ENCODE peak calls at places on chromosome 19, in nine cellular contexts. One of them, this sample, is unnamed.

GRCh38 chr19:56309511-56310185 is 5.0 kb downstream of the ZSCAN5A start:
- ATAC-seq in Right ventricle myocardium superior: no peak
- ATAC-seq in CD8-positive, alpha-beta T cell: peak
- ATAC-seq in Panc1: peak
- ATAC-seq in activated T-cell treated with anti-CD3 and anti-CD28 coated beads, Interleukin-2, amount 50 U/mL, for 4 hours: peak
- ATAC-seq in activated T-helper 17 cell treated with anti-CD3 and anti-CD28 coated beads, Interleukin-2, amount 50 U/mL, for 72 hours: peak
- ATAC-seq in Right ventricle myocardium inferior: no peak
- ATAC-seq in activated CD8-positive, alpha-beta T cell treated with anti-CD3 and anti-CD28 coated beads for 36 hours: peak
- ATAC-seq in T-helper 17 cell: peak
- ATAC-seq in this sample: no peak

GRCh38 chr19:8001995-8002849 is 3.2 kb downstream of the ELAVL1 start:
- ATAC-seq in Right ventricle myocardium inferior: peak
- ATAC-seq in activated T-helper 17 cell treated with anti-CD3 and anti-CD28 coated beads, Interleukin-2, amount 50 U/mL, for 72 hours: peak
- ATAC-seq in Right ventricle myocardium superior: peak
- ATAC-seq in activated T-cell treated with anti-CD3 and anti-CD28 coated beads, Interleukin-2, amount 50 U/mL, for 4 hours: peak
- ATAC-seq in Panc1: peak
- ATAC-seq in activated CD8-positive, alpha-beta T cell treated with anti-CD3 and anti-CD28 coated beads for 36 hours: peak
- ATAC-seq in T-helper 17 cell: peak
- ATAC-seq in CD8-positive, alpha-beta T cell: peak
- ATAC-seq in this sample: peak

GRCh38 chr19:31448221-31448657 is 99.0 kb upstream of the TSHZ3 start:
- ATAC-seq in activated CD8-positive, alpha-beta T cell treated with anti-CD3 and anti-CD28 coated beads for 36 hours: no peak
- ATAC-seq in Right ventricle myocardium inferior: peak
- ATAC-seq in activated T-helper 17 cell treated with anti-CD3 and anti-CD28 coated beads, Interleukin-2, amount 50 U/mL, for 72 hours: no peak
- ATAC-seq in Right ventricle myocardium superior: peak
- ATAC-seq in Panc1: no peak
- ATAC-seq in activated T-cell treated with anti-CD3 and anti-CD28 coated beads, Interleukin-2, amount 50 U/mL, for 4 hours: no peak
- ATAC-seq in CD8-positive, alpha-beta T cell: no peak
- ATAC-seq in T-helper 17 cell: no peak
- ATAC-seq in this sample: no peak

GRCh38 chr19:5520501-5520900 is 47.3 kb downstream of the TINCR start:
- ATAC-seq in Panc1: no peak
- ATAC-seq in Right ventricle myocardium superior: no peak
- ATAC-seq in CD8-positive, alpha-beta T cell: no peak
- ATAC-seq in activated T-cell treated with anti-CD3 and anti-CD28 coated beads, Interleukin-2, amount 50 U/mL, for 4 hours: no peak
- ATAC-seq in activated T-helper 17 cell treated with anti-CD3 and anti-CD28 coated beads, Interleukin-2, amount 50 U/mL, for 72 hours: no peak
- ATAC-seq in activated CD8-positive, alpha-beta T cell treated with anti-CD3 and anti-CD28 coated beads for 36 hours: no peak
- ATAC-seq in T-helper 17 cell: no peak
- ATAC-seq in Right ventricle myocardium inferior: no peak
- ATAC-seq in this sample: no peak

GRCh38 chr19:35483089-35483488 is 7.2 kb downstream of the KRTDAP start:
- ATAC-seq in activated T-cell treated with anti-CD3 and anti-CD28 coated beads, Interleukin-2, amount 50 U/mL, for 4 hours: no peak
- ATAC-seq in Panc1: no peak
- ATAC-seq in Right ventricle myocardium inferior: no peak
- ATAC-seq in T-helper 17 cell: no peak
- ATAC-seq in CD8-positive, alpha-beta T cell: no peak
- ATAC-seq in activated CD8-positive, alpha-beta T cell treated with anti-CD3 and anti-CD28 coated beads for 36 hours: no peak
- ATAC-seq in activated T-helper 17 cell treated with anti-CD3 and anti-CD28 coated beads, Interleukin-2, amount 50 U/mL, for 72 hours: no peak
- ATAC-seq in Right ventricle myocardium superior: no peak
- ATAC-seq in this sample: no peak

GRCh38 chr19:5292453-5292842 is 48.2 kb downstream of the PTPRS start:
- ATAC-seq in activated T-cell treated with anti-CD3 and anti-CD28 coated beads, Interleukin-2, amount 50 U/mL, for 4 hours: peak
- ATAC-seq in CD8-positive, alpha-beta T cell: peak
- ATAC-seq in Panc1: peak
- ATAC-seq in activated CD8-positive, alpha-beta T cell treated with anti-CD3 and anti-CD28 coated beads for 36 hours: peak
- ATAC-seq in Right ventricle myocardium superior: no peak
- ATAC-seq in activated T-helper 17 cell treated with anti-CD3 and anti-CD28 coated beads, Interleukin-2, amount 50 U/mL, for 72 hours: no peak
- ATAC-seq in Right ventricle myocardium inferior: peak
- ATAC-seq in T-helper 17 cell: no peak
- ATAC-seq in this sample: no peak

GRCh38 chr19:12137541-12137940 is 2.6 kb downstream of the ZNF20 start:
- ATAC-seq in Right ventricle myocardium superior: no peak
- ATAC-seq in activated CD8-positive, alpha-beta T cell treated with anti-CD3 and anti-CD28 coated beads for 36 hours: peak
- ATAC-seq in T-helper 17 cell: no peak
- ATAC-seq in Panc1: no peak
- ATAC-seq in activated T-helper 17 cell treated with anti-CD3 and anti-CD28 coated beads, Interleukin-2, amount 50 U/mL, for 72 hours: peak
- ATAC-seq in CD8-positive, alpha-beta T cell: peak
- ATAC-seq in activated T-cell treated with anti-CD3 and anti-CD28 coated beads, Interleukin-2, amount 50 U/mL, for 4 hours: no peak
- ATAC-seq in Right ventricle myocardium inferior: no peak
- ATAC-seq in this sample: no peak

GRCh38 chr19:33219261-33219812 is 6.3 kb downstream of the SLC7A10 start:
- ATAC-seq in Panc1: peak
- ATAC-seq in CD8-positive, alpha-beta T cell: no peak
- ATAC-seq in activated T-helper 17 cell treated with anti-CD3 and anti-CD28 coated beads, Interleukin-2, amount 50 U/mL, for 72 hours: no peak
- ATAC-seq in Right ventricle myocardium inferior: no peak
- ATAC-seq in activated T-cell treated with anti-CD3 and anti-CD28 coated beads, Interleukin-2, amount 50 U/mL, for 4 hours: no peak
- ATAC-seq in Right ventricle myocardium superior: no peak
- ATAC-seq in activated CD8-positive, alpha-beta T cell treated with anti-CD3 and anti-CD28 coated beads for 36 hours: no peak
- ATAC-seq in T-helper 17 cell: no peak
- ATAC-seq in this sample: no peak

GRCh38 chr19:15304140-15304705 is 28.1 kb downstream of the BRD4 start:
- ATAC-seq in Right ventricle myocardium superior: peak
- ATAC-seq in activated T-helper 17 cell treated with anti-CD3 and anti-CD28 coated beads, Interleukin-2, amount 50 U/mL, for 72 hours: peak
- ATAC-seq in activated T-cell treated with anti-CD3 and anti-CD28 coated beads, Interleukin-2, amount 50 U/mL, for 4 hours: peak
- ATAC-seq in activated CD8-positive, alpha-beta T cell treated with anti-CD3 and anti-CD28 coated beads for 36 hours: peak
- ATAC-seq in Panc1: peak
- ATAC-seq in Right ventricle myocardium inferior: peak
- ATAC-seq in CD8-positive, alpha-beta T cell: peak
- ATAC-seq in T-helper 17 cell: peak
- ATAC-seq in this sample: no peak

This sample was measured in stimulated activated memory B cell treated with anti-CD40 and anti-IgM and Interleukin-4, amounts not matched to agents 10 μg/mL and 1 μg/mL and 100 μg/mL, for 72 hours.